ENCODE peak calls at places on chromosomes 11 and 22, in eight cellular contexts. F, W, I, Y, X, O, N and R are unnamed samples.

GRCh38 chr22:50226224-50227165 is 18.3 kb downstream of the TUBGCP6 start:
- DNase-seq in O (no peak), X (no peak), I (no peak), W (no peak), Y (no peak), F (no peak), N (no peak), R (no peak)

GRCh38 chr11:104665631-104666030 is 232.6 kb downstream of the CASP12 start:
- DNase-seq in Y (no peak), X (peak), I (no peak), W (no peak), F (no peak), O (no peak), N (no peak), R (no peak)

GRCh38 chr11:3196161-3197043 is 22.2 kb downstream of the MRGPRG start:
- DNase-seq in F (no peak), O (peak), Y (no peak), W (no peak), I (no peak), N (no peak), X (no peak), R (no peak)

GRCh38 chr22:20584029-20584871 is 76.8 kb downstream of the MED15 start:
- DNase-seq in F (no peak), I (no peak), W (no peak), Y (no peak), O (no peak), N (no peak), X (no peak), R (no peak)

GRCh38 chr11:111347002-111347722 is 31.9 kb downstream of the POU2AF1 start:
- DNase-seq in X (no peak), Y (no peak), W (peak), N (no peak), O (no peak), F (no peak), I (peak), R (no peak)

GRCh38 chr22:19524170-19525115 is at the start of gene CLDN5:
- DNase-seq in O (peak), Y (no peak), X (no peak), F (no peak), N (no peak), W (no peak), I (no peak), R (no peak)

GRCh38 chr11:45687836-45688235 is 22.4 kb upstream of the CHST1 start:
- DNase-seq in O (no peak), F (no peak), Y (no peak), N (no peak), W (no peak), I (no peak), X (no peak), R (no peak)

GRCh38 chr22:41382098-41382578 is 396 bp downstream of the TEF start:
- DNase-seq in W (no peak), Y (peak), N (peak), O (peak), X (no peak), F (peak), I (peak), R (peak)

GRCh38 chr22:36160499-36160942 is at the start of gene APOL3:
- DNase-seq in I (peak), X (no peak), N (no peak), O (no peak), Y (peak), W (no peak), F (peak), R (peak)

GRCh38 chr11:115873813-115874212 is 369.6 kb upstream of the CADM1 start:
- DNase-seq in W (no peak), X (no peak), N (no peak), I (peak), O (no peak), F (no peak), Y (no peak), R (peak)

GRCh38 chr11:119759324-119759723 is 30.3 kb upstream of the NECTIN1 start:
- DNase-seq in O (no peak), F (no peak), Y (no peak), I (peak), W (no peak), N (no peak), X (no peak), R (peak)

GRCh38 chr11:34243620-34244493 is 114.0 kb downstream of the ABTB2 start:
- DNase-seq in O (no peak), F (no peak), Y (peak), N (no peak), X (no peak), W (peak), I (peak), R (peak)

GRCh38 chr11:63871962-63872832 is 33.3 kb downstream of the MARK2 start:
- DNase-seq in Y (peak), F (no peak), W (peak), X (peak), I (peak), O (peak), N (peak), R (peak)

GRCh38 chr11:122375687-122376399 is 259.8 kb upstream of the BLID start:
- DNase-seq in W (no peak), N (no peak), O (no peak), F (no peak), I (peak), Y (no peak), X (peak), R (no peak)

GRCh38 chr22:37626556-37627075 is 12.9 kb upstream of the SH3BP1 start:
- DNase-seq in W (no peak), X (no peak), Y (no peak), O (no peak), F (no peak), I (no peak), N (no peak), R (no peak)

GRCh38 chr11:359181-359714 is 10.1 kb upstream of the B4GALNT4 start:
- DNase-seq in N (no peak), F (no peak), Y (no peak), X (no peak), O (no peak), I (peak), W (no peak), R (no peak)

GRCh38 chr11:18611196-18611595 is 11.6 kb downstream of the MISFA start:
- DNase-seq in Y (no peak), X (no peak), F (no peak), I (no peak), O (no peak), N (no peak), W (no peak), R (no peak)

GRCh38 chr11:77208535-77208934 is 80.5 kb downstream of the MYO7A start:
- DNase-seq in N (no peak), F (no peak), Y (no peak), X (no peak), O (no peak), I (no peak), W (no peak), R (no peak)

GRCh38 chr11:11263238-11264030 is 89.6 kb downstream of the CSNK2A3 start:
- DNase-seq in Y (no peak), N (no peak), I (peak), O (peak), F (no peak), X (no peak), W (no peak), R (no peak)

GRCh38 chr11:83717551-83717950 is 431.4 kb upstream of the CCDC90B start:
- DNase-seq in X (no peak), F (no peak), I (no peak), Y (no peak), W (no peak), O (no peak), N (no peak), R (peak)

GRCh38 chr11:45180888-45181594 is 34.6 kb downstream of the PRDM11 start:
- DNase-seq in I (peak), N (no peak), Y (peak), O (peak), W (no peak), X (no peak), F (peak), R (peak)

GRCh38 chr22:29890760-29891159 is 7.8 kb downstream of the MTMR3 start:
- DNase-seq in I (no peak), O (no peak), X (no peak), W (no peak), N (no peak), F (no peak), Y (no peak), R (no peak)

GRCh38 chr11:92797874-92798273 is 171.6 kb upstream of the MTNR1B start:
- DNase-seq in X (no peak), N (no peak), Y (no peak), I (no peak), O (no peak), F (no peak), W (no peak), R (no peak)

GRCh38 chr11:57303990-57304579 is 20.7 kb downstream of the TNKS1BP1 start:
- DNase-seq in N (no peak), W (no peak), X (no peak), Y (no peak), I (no peak), F (no peak), O (peak), R (no peak)

GRCh38 chr22:44366372-44367310 is 53.9 kb upstream of the SHISAL1 start:
- DNase-seq in I (no peak), X (no peak), N (no peak), W (no peak), O (no peak), F (no peak), Y (no peak), R (no peak)

GRCh38 chr11:119206512-119207299 is 567 bp downstream of the CBL start:
- DNase-seq in O (peak), Y (peak), F (peak), N (peak), X (peak), W (no peak), I (peak), R (peak)